ENCODE peak calls at places on chromosomes 3 and 15, in ten cellular contexts. One of them, this sample, is unnamed.

GRCh38 chr15:87369269-87369668 is 887.3 kb downstream of the NTRK3 start:
- DNase-seq in transverse colon: no peak
- DNase-seq in HFFc6: peak
- DNase-seq in fibroblast of mammary gland: peak
- DNase-seq in ovary: no peak
- DNase-seq in endothelial cell: no peak
- DNase-seq in PC-9: peak
- DNase-seq in stomach: no peak
- DNase-seq in left ventricle myocardium inferior: no peak
- DNase-seq in choroid plexus epithelial cell: peak
- DNase-seq in this sample: no peak

GRCh38 chr15:76107169-76107568 is 47.4 kb downstream of the TMEM266 start:
- DNase-seq in transverse colon: no peak
- DNase-seq in HFFc6: peak
- DNase-seq in fibroblast of mammary gland: peak
- DNase-seq in ovary: no peak
- DNase-seq in endothelial cell: no peak
- DNase-seq in PC-9: no peak
- DNase-seq in stomach: no peak
- DNase-seq in left ventricle myocardium inferior: no peak
- DNase-seq in choroid plexus epithelial cell: no peak
- DNase-seq in this sample: peak

GRCh38 chr3:123961508-123961856 is 453 bp upstream of the CCDC14 start:
- DNase-seq in transverse colon: no peak
- DNase-seq in HFFc6: no peak
- DNase-seq in fibroblast of mammary gland: no peak
- DNase-seq in ovary: no peak
- DNase-seq in endothelial cell: no peak
- DNase-seq in PC-9: no peak
- DNase-seq in stomach: no peak
- DNase-seq in left ventricle myocardium inferior: no peak
- DNase-seq in choroid plexus epithelial cell: no peak
- DNase-seq in this sample: no peak

GRCh38 chr15:85999658-86000057 is 80.0 kb upstream of the AGBL1 start:
- DNase-seq in transverse colon: no peak
- DNase-seq in HFFc6: no peak
- DNase-seq in fibroblast of mammary gland: no peak
- DNase-seq in ovary: no peak
- DNase-seq in endothelial cell: no peak
- DNase-seq in PC-9: no peak
- DNase-seq in stomach: no peak
- DNase-seq in left ventricle myocardium inferior: no peak
- DNase-seq in choroid plexus epithelial cell: no peak
- DNase-seq in this sample: no peak

GRCh38 chr3:155370198-155370597 is 76.7 kb upstream of the STRIT1 start:
- DNase-seq in transverse colon: no peak
- DNase-seq in HFFc6: no peak
- DNase-seq in fibroblast of mammary gland: no peak
- DNase-seq in ovary: no peak
- DNase-seq in endothelial cell: no peak
- DNase-seq in PC-9: no peak
- DNase-seq in stomach: no peak
- DNase-seq in left ventricle myocardium inferior: peak
- DNase-seq in choroid plexus epithelial cell: no peak
- DNase-seq in this sample: no peak

GRCh38 chr3:99128205-99128604 is 226.7 kb upstream of the DCBLD2 start:
- DNase-seq in transverse colon: no peak
- DNase-seq in HFFc6: no peak
- DNase-seq in fibroblast of mammary gland: peak
- DNase-seq in ovary: no peak
- DNase-seq in endothelial cell: no peak
- DNase-seq in PC-9: no peak
- DNase-seq in stomach: no peak
- DNase-seq in left ventricle myocardium inferior: no peak
- DNase-seq in choroid plexus epithelial cell: peak
- DNase-seq in this sample: no peak

GRCh38 chr15:68054658-68055223 is 626 bp downstream of the PIAS1 start:
- DNase-seq in transverse colon: peak
- DNase-seq in HFFc6: peak
- DNase-seq in fibroblast of mammary gland: peak
- DNase-seq in ovary: peak
- DNase-seq in endothelial cell: peak
- DNase-seq in PC-9: no peak
- DNase-seq in stomach: peak
- DNase-seq in left ventricle myocardium inferior: peak
- DNase-seq in choroid plexus epithelial cell: peak
- DNase-seq in this sample: peak

GRCh38 chr3:141796436-141797166 is 33.4 kb downstream of the GRK7 start:
- DNase-seq in transverse colon: peak
- DNase-seq in HFFc6: no peak
- DNase-seq in fibroblast of mammary gland: peak
- DNase-seq in ovary: no peak
- DNase-seq in endothelial cell: no peak
- DNase-seq in PC-9: no peak
- DNase-seq in stomach: no peak
- DNase-seq in left ventricle myocardium inferior: no peak
- DNase-seq in choroid plexus epithelial cell: peak
- DNase-seq in this sample: no peak

GRCh38 chr3:102163039-102163817 is 271.6 kb upstream of the ZPLD1 start:
- DNase-seq in transverse colon: no peak
- DNase-seq in HFFc6: peak
- DNase-seq in fibroblast of mammary gland: peak
- DNase-seq in ovary: no peak
- DNase-seq in endothelial cell: no peak
- DNase-seq in PC-9: peak
- DNase-seq in stomach: peak
- DNase-seq in left ventricle myocardium inferior: peak
- DNase-seq in choroid plexus epithelial cell: peak
- DNase-seq in this sample: no peak

GRCh38 chr3:180888992-180889560 is 23.4 kb upstream of the FXR1 start:
- DNase-seq in transverse colon: no peak
- DNase-seq in HFFc6: no peak
- DNase-seq in fibroblast of mammary gland: no peak
- DNase-seq in ovary: no peak
- DNase-seq in endothelial cell: no peak
- DNase-seq in PC-9: no peak
- DNase-seq in stomach: no peak
- DNase-seq in left ventricle myocardium inferior: no peak
- DNase-seq in choroid plexus epithelial cell: no peak
- DNase-seq in this sample: no peak

GRCh38 chr3:46716461-46717441 is 918 bp downstream of the PRSS50 start:
- DNase-seq in transverse colon: no peak
- DNase-seq in HFFc6: no peak
- DNase-seq in fibroblast of mammary gland: no peak
- DNase-seq in ovary: no peak
- DNase-seq in endothelial cell: no peak
- DNase-seq in PC-9: no peak
- DNase-seq in stomach: peak
- DNase-seq in left ventricle myocardium inferior: no peak
- DNase-seq in choroid plexus epithelial cell: no peak
- DNase-seq in this sample: peak

GRCh38 chr15:31439328-31439727 is 112.7 kb downstream of the KLF13 start:
- DNase-seq in transverse colon: peak
- DNase-seq in HFFc6: no peak
- DNase-seq in fibroblast of mammary gland: peak
- DNase-seq in ovary: no peak
- DNase-seq in endothelial cell: peak
- DNase-seq in PC-9: no peak
- DNase-seq in stomach: no peak
- DNase-seq in left ventricle myocardium inferior: no peak
- DNase-seq in choroid plexus epithelial cell: no peak
- DNase-seq in this sample: peak

GRCh38 chr3:100706365-100706764 is 2.9 kb upstream of the TFG start:
- DNase-seq in transverse colon: no peak
- DNase-seq in HFFc6: peak
- DNase-seq in fibroblast of mammary gland: peak
- DNase-seq in ovary: no peak
- DNase-seq in endothelial cell: no peak
- DNase-seq in PC-9: no peak
- DNase-seq in stomach: no peak
- DNase-seq in left ventricle myocardium inferior: no peak
- DNase-seq in choroid plexus epithelial cell: no peak
- DNase-seq in this sample: no peak

GRCh38 chr3:100708989-100709839 is at the start of gene TFG:
- DNase-seq in transverse colon: peak
- DNase-seq in HFFc6: peak
- DNase-seq in fibroblast of mammary gland: peak
- DNase-seq in ovary: peak
- DNase-seq in endothelial cell: peak
- DNase-seq in PC-9: peak
- DNase-seq in stomach: peak
- DNase-seq in left ventricle myocardium inferior: peak
- DNase-seq in choroid plexus epithelial cell: peak
- DNase-seq in this sample: peak

GRCh38 chr3:100709840-100710235 is 544 bp downstream of the TFG start:
- DNase-seq in transverse colon: peak
- DNase-seq in HFFc6: no peak
- DNase-seq in fibroblast of mammary gland: peak
- DNase-seq in ovary: peak
- DNase-seq in endothelial cell: peak
- DNase-seq in PC-9: no peak
- DNase-seq in stomach: no peak
- DNase-seq in left ventricle myocardium inferior: no peak
- DNase-seq in choroid plexus epithelial cell: peak
- DNase-seq in this sample: peak

GRCh38 chr3:100708644-100708988 is 678 bp upstream of the TFG start:
- DNase-seq in transverse colon: no peak
- DNase-seq in HFFc6: no peak
- DNase-seq in fibroblast of mammary gland: no peak
- DNase-seq in ovary: no peak
- DNase-seq in endothelial cell: no peak
- DNase-seq in PC-9: peak
- DNase-seq in stomach: no peak
- DNase-seq in left ventricle myocardium inferior: no peak
- DNase-seq in choroid plexus epithelial cell: no peak
- DNase-seq in this sample: no peak

DNA sequence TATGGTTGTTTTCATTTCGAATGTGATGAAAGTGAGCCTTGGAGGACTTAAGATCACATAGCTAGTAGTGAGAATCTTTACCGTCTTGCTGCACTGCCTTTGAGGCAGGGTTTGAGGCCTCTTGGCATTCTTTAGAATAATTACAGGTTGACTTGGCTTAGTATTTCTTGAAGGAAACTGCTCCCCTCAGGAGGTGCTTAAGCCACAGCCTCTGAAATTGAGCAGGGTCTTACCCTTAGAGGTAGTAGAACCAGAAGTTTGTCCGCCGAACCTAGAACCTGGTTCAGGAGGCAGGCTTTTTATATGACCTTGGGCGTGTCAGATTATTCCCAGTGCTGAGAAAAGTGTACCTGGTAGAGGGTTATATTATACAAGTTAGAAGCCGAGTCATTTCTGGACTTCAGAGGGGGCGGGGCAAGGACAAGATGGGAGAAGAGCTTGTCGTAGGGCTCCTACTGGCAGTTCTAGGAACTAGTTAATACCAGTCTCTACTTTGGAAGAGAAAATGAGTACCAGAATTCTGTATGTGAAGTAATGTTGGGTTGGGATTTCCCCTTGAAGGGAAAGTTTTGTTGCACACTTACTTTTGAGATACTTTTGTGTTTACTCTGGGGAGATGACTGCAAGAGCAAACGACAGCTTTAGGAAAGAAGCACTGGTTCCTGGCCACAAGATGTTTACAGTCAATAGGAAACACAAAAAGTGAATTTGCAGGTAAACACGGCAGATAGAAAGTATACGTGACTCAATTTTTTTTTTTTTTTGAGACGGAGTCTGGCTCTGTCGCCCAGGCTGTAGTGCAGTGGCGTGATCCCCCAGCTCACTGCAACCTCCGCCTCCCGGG is 1.3 kb downstream of the TFG start:
- DNase-seq in transverse colon: peak
- DNase-seq in HFFc6: peak
- DNase-seq in fibroblast of mammary gland: peak
- DNase-seq in ovary: no peak
- DNase-seq in endothelial cell: peak
- DNase-seq in PC-9: peak
- DNase-seq in stomach: peak
- DNase-seq in left ventricle myocardium inferior: no peak
- DNase-seq in choroid plexus epithelial cell: peak
- DNase-seq in this sample: no peak
- TF ChIP-seq CTCF in transverse colon: peak
- TF ChIP-seq CTCF in HFFc6: peak
- TF ChIP-seq CTCF in fibroblast of mammary gland: peak
- TF ChIP-seq CTCF in ovary: no peak
- TF ChIP-seq CTCF in endothelial cell: no peak
- TF ChIP-seq CTCF in PC-9: peak
- TF ChIP-seq CTCF in stomach: no peak
- TF ChIP-seq CTCF in left ventricle myocardium inferior: peak
- TF ChIP-seq CTCF in choroid plexus epithelial cell: peak
- TF ChIP-seq CTCF in this sample: peak

GRCh38 chr3:195269375-195270078 is 1.4 kb downstream of the XXYLT1 start:
- DNase-seq in transverse colon: no peak
- DNase-seq in HFFc6: no peak
- DNase-seq in fibroblast of mammary gland: no peak
- DNase-seq in ovary: no peak
- DNase-seq in endothelial cell: no peak
- DNase-seq in PC-9: no peak
- DNase-seq in stomach: no peak
- DNase-seq in left ventricle myocardium inferior: no peak
- DNase-seq in choroid plexus epithelial cell: no peak
- DNase-seq in this sample: no peak
- TF ChIP-seq CTCF in transverse colon: no peak
- TF ChIP-seq CTCF in HFFc6: no peak
- TF ChIP-seq CTCF in fibroblast of mammary gland: no peak
- TF ChIP-seq CTCF in ovary: no peak
- TF ChIP-seq CTCF in endothelial cell: no peak
- TF ChIP-seq CTCF in PC-9: no peak
- TF ChIP-seq CTCF in stomach: no peak
- TF ChIP-seq CTCF in left ventricle myocardium inferior: no peak
- TF ChIP-seq CTCF in choroid plexus epithelial cell: no peak
- TF ChIP-seq CTCF in this sample: no peak

GRCh38 chr15:78315686-78316085 is 16.3 kb upstream of the SKIC8 start:
- DNase-seq in transverse colon: peak
- DNase-seq in HFFc6: no peak
- DNase-seq in fibroblast of mammary gland: no peak
- DNase-seq in ovary: no peak
- DNase-seq in endothelial cell: peak
- DNase-seq in PC-9: no peak
- DNase-seq in stomach: no peak
- DNase-seq in left ventricle myocardium inferior: no peak
- DNase-seq in choroid plexus epithelial cell: peak
- DNase-seq in this sample: no peak
- TF ChIP-seq CTCF in transverse colon: peak
- TF ChIP-seq CTCF in HFFc6: peak
- TF ChIP-seq CTCF in fibroblast of mammary gland: no peak
- TF ChIP-seq CTCF in ovary: no peak
- TF ChIP-seq CTCF in endothelial cell: no peak
- TF ChIP-seq CTCF in PC-9: no peak
- TF ChIP-seq CTCF in stomach: no peak
- TF ChIP-seq CTCF in left ventricle myocardium inferior: no peak
- TF ChIP-seq CTCF in choroid plexus epithelial cell: peak
- TF ChIP-seq CTCF in this sample: peak

GRCh38 chr15:63983071-63983711 is 63.1 kb downstream of the DAPK2 start:
- DNase-seq in transverse colon: no peak
- DNase-seq in HFFc6: no peak
- DNase-seq in fibroblast of mammary gland: no peak
- DNase-seq in ovary: no peak
- DNase-seq in endothelial cell: no peak
- DNase-seq in PC-9: no peak
- DNase-seq in stomach: no peak
- DNase-seq in left ventricle myocardium inferior: no peak
- DNase-seq in choroid plexus epithelial cell: no peak
- DNase-seq in this sample: no peak
- TF ChIP-seq CTCF in transverse colon: no peak
- TF ChIP-seq CTCF in HFFc6: peak
- TF ChIP-seq CTCF in fibroblast of mammary gland: peak
- TF ChIP-seq CTCF in ovary: no peak
- TF ChIP-seq CTCF in endothelial cell: no peak
- TF ChIP-seq CTCF in PC-9: no peak
- TF ChIP-seq CTCF in stomach: no peak
- TF ChIP-seq CTCF in left ventricle myocardium inferior: peak
- TF ChIP-seq CTCF in choroid plexus epithelial cell: peak
- TF ChIP-seq CTCF in this sample: peak

This sample was measured in osteocyte.